ENCODE peak calls at places on chromosomes 12 and 14, in six cellular contexts. A is IMR-90, Z is H9, J is neuronal stem cell, E is mesenchymal stem cell, W is H1. K is an unnamed sample.

GRCh38 chr12:115569694-115570093 is 707.8 kb downstream of the MED13L start:
- DNase-seq in A (no peak), E (no peak), W (no peak), Z (no peak), J (peak), K (peak)

GRCh38 chr12:106276032-106276728 is 26.4 kb upstream of the TCP11L2 start:
- DNase-seq in J (no peak), W (no peak), E (no peak), A (no peak), Z (no peak), K (no peak)

GRCh38 chr14:96762650-96763049 is 34.5 kb upstream of the VRK1 start:
- DNase-seq in J (peak), W (peak), E (peak), A (peak), Z (peak), K (peak)

GRCh38 chr12:124073636-124074035 is 100.6 kb downstream of the ZNF664 start:
- DNase-seq in E (peak), Z (no peak), J (no peak), A (no peak), W (no peak), K (peak)

GRCh38 chr14:60642270-60642789 is 6.9 kb downstream of the SIX1 start:
- DNase-seq in A (no peak), E (no peak), J (peak), Z (peak), W (no peak), K (peak)

GRCh38 chr14:35944847-35945246 is 118.7 kb downstream of the BRMS1L start:
- DNase-seq in J (no peak), W (peak), Z (peak), A (no peak), E (no peak), K (peak)

GRCh38 chr14:20787025-20787424 is 6.0 kb downstream of the RNASE6 start:
- DNase-seq in J (no peak), W (no peak), Z (no peak), E (no peak), A (no peak), K (no peak)

GRCh38 chr14:90698379-90698869 is 117.8 kb downstream of the TTC7B start:
- DNase-seq in A (peak), J (no peak), W (no peak), E (peak), Z (no peak), K (peak)

GRCh38 chr12:46629331-46630229 is 196.2 kb downstream of the SLC38A4 start:
- DNase-seq in W (no peak), Z (no peak), E (no peak), J (no peak), A (no peak), K (no peak)

GRCh38 chr14:105419305-105420091 is at the start of gene MTA1:
- DNase-seq in Z (no peak), J (peak), W (no peak), E (peak), A (peak), K (peak)

GRCh38 chr14:21408152-21408551 is 24.3 kb upstream of the SUPT16H start:
- DNase-seq in A (peak), Z (no peak), J (no peak), E (peak), W (no peak), K (no peak)

GRCh38 chr14:105390849-105391500 is 7.4 kb upstream of the TEX22 start:
- DNase-seq in Z (no peak), E (no peak), J (no peak), W (no peak), A (no peak), K (no peak)

GRCh38 chr12:49750027-49750977 is 8.9 kb downstream of the TMBIM6 start:
- DNase-seq in W (no peak), A (peak), E (peak), J (no peak), Z (no peak), K (peak)

GRCh38 chr12:4664111-4664510 is 15.2 kb downstream of the NDUFA9 start:
- DNase-seq in Z (no peak), A (peak), W (no peak), J (no peak), E (peak), K (peak)

GRCh38 chr12:108854055-108854452 is 3.3 kb downstream of the SSH1 start:
- DNase-seq in A (peak), J (no peak), W (no peak), Z (no peak), E (peak), K (peak)

GRCh38 chr12:86698581-86698980 is 442.4 kb upstream of the MGAT4C start:
- DNase-seq in J (no peak), E (no peak), Z (no peak), W (no peak), A (peak), K (no peak)

GRCh38 chr14:31205681-31206535 is 1.7 kb downstream of the HECTD1 start:
- DNase-seq in Z (no peak), W (no peak), A (peak), J (no peak), E (peak), K (peak)

GRCh38 chr12:70415987-70416386 is 49.9 kb downstream of the KCNMB4 start:
- DNase-seq in Z (no peak), W (no peak), A (no peak), E (no peak), J (no peak), K (no peak)

GRCh38 chr14:59244581-59244980 is 56.1 kb downstream of the DAAM1 start:
- DNase-seq in Z (no peak), A (no peak), E (no peak), J (no peak), W (no peak), K (peak)

GRCh38 chr14:100147181-100147631 is 12.2 kb downstream of the DEGS2 start:
- DNase-seq in Z (no peak), J (no peak), W (no peak), A (no peak), E (no peak), K (no peak)

DNA sequence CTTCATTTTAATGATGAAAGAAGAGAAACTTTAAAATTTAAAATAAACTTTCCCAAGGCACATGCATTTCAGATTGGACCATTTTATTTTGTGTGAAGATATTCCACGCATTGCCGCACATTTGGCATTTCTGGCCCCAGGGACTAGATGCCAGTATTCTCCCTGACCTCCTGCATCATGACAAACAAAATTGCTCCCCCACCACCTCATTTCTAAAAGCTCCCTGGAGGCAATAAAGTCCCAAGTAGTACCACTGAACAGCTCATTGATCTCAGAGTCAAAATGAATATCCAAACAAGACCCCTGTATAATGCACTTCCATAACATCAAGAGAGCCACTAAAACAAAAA is 49.0 kb upstream of the RASSF3 start:
- DNase-seq in E (no peak), W (no peak), A (no peak), Z (no peak), J (no peak), K (no peak)
- H3K4me2 ChIP-seq in E (no peak), W (no peak), A (peak), Z (no peak), J (no peak), K (no peak)

GRCh38 chr14:50113381-50113811 is 3.0 kb downstream of the VCPKMT start:
- DNase-seq in W (no peak), J (no peak), A (no peak), E (no peak), Z (no peak), K (no peak)
- H2BK15ac ChIP-seq in W (no peak), J (no peak), A (no peak), E (no peak), Z (no peak), K (no peak)

GRCh38 chr12:107396991-107397390 is 288.6 kb upstream of the PWP1 start:
- DNase-seq in Z (no peak), W (no peak), E (no peak), J (no peak), A (no peak), K (no peak)

GRCh38 chr12:107394693-107395092 is 290.9 kb upstream of the PWP1 start:
- DNase-seq in A (no peak), W (no peak), J (no peak), Z (no peak), E (no peak), K (no peak)

GRCh38 chr12:107393043-107393725 is 292.4 kb upstream of the PWP1 start:
- DNase-seq in A (no peak), J (no peak), E (no peak), W (no peak), Z (no peak), K (no peak)

GRCh38 chr12:107398101-107398500 is 287.5 kb upstream of the PWP1 start:
- DNase-seq in W (no peak), E (no peak), A (no peak), J (no peak), Z (no peak), K (peak)

DNA sequence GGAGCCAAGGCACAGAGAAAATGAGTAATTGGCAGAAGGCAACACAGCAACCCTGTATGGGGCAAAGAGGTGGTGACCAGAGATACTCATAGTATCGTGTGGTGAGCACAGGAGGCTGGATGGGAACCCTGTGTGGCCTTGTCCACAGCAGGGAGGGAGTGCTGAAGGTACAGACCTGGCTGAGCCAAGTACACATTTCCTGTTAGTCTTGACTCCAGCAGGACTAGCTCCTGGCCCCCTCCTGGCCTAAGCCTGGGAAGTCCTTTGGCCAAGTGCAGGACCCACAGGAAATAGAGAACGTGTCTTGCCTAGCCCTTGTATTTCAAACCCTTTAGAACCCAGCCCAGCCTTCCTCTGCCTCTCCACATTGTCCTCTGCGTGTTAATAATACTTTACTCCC is 289.8 kb upstream of the PWP1 start:
- DNase-seq in W (no peak), J (no peak), A (no peak), Z (no peak), E (no peak), K (peak)
- H3K4me2 ChIP-seq in W (no peak), J (no peak), A (no peak), Z (no peak), E (no peak), K (no peak)

GRCh38 chr12:9331218-9331626 is 123.0 kb upstream of the PZP start:
- DNase-seq in E (peak), A (peak), Z (peak), J (peak), W (peak), K (peak)

GRCh38 chr12:9334964-9335363 is 126.8 kb upstream of the PZP start:
- DNase-seq in W (no peak), J (no peak), Z (no peak), A (no peak), E (no peak), K (no peak)

GRCh38 chr12:9332564-9332963 is 124.4 kb upstream of the PZP start:
- DNase-seq in E (no peak), Z (no peak), J (no peak), A (no peak), W (no peak), K (no peak)

GRCh38 chr12:9334026-9334692 is 126.0 kb upstream of the PZP start:
- DNase-seq in E (no peak), Z (no peak), W (no peak), A (peak), J (no peak), K (no peak)

DNA sequence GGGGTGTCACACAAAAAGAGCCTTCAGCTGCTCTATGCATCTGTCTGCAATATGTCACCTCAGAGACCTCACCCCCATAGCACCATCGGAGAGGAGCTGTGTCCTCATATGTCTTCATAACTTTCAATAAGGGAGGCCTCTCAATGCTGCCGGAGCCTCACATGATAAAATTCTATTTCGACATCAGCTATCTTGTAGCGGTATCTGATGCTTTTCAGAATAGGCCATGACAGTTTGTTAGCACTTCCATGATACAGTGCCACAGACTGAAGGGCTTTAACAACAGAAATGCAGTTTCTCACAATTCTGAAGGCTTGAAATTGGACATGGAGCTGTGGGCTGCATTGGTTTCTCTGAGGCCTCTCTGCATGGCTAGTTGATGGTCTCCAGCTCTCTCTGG is 124.9 kb upstream of the PZP start:
- DNase-seq in A (no peak), E (no peak), Z (no peak), W (no peak), J (no peak), K (no peak)
- H2BK15ac ChIP-seq in A (no peak), E (no peak), Z (no peak), W (no peak), J (no peak), K (no peak)

DNA sequence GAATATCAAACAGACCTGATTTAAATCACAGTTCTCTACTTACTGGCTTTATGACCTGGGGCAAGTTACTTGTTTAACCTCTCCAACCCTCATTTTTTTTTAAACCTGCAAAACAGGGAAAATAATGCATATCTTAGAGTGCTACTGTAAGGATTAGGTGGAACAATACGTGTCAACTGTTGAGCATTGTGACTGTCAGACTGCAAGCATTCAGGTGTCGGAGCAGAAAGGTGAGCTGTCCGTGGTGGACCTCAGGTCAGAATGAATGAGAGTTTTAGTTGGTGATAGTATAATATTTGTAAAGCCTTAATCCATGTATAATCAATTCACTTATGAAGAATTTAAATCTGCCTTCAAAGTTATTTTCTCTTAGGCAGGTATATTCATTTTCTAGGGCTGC is 404.2 kb downstream of the ETNK1 start:
- DNase-seq in E (no peak), J (no peak), W (no peak), Z (no peak), A (no peak), K (peak)
- H3K4me2 ChIP-seq in E (no peak), J (no peak), W (no peak), Z (no peak), A (no peak), K (no peak)

GRCh38 chr14:24712909-24713308 is 78.9 kb upstream of the GZMB start:
- DNase-seq in A (no peak), J (no peak), W (no peak), E (no peak), Z (no peak), K (no peak)
- H2BK15ac ChIP-seq in A (no peak), J (no peak), W (no peak), E (no peak), Z (no peak), K (no peak)

GRCh38 chr12:27608890-27609289 is 84.9 kb downstream of the PPFIBP1 start:
- DNase-seq in Z (no peak), A (no peak), E (no peak), J (no peak), W (no peak), K (no peak)
- H3K4me2 ChIP-seq in Z (no peak), A (peak), E (no peak), J (no peak), W (no peak), K (no peak)

K was measured in mesendoderm.